ENCODE peak calls at places on chromosomes 11 and 22, in six cellular contexts. Q is MM.1S, N is PC-9, Z is lower lobe of right lung, Y is H1, H is endothelial cell of umbilical vein. A is an unnamed sample.

GRCh38 chr11:96627379-96627778 is 237.6 kb downstream of the JRKL start:
- DNase-seq in Z (no peak), H (no peak), N (no peak), Y (no peak), Q (no peak), A (no peak)

GRCh38 chr22:44542561-44543222 is 44.7 kb upstream of the RTL6 start:
- DNase-seq in Q (no peak), N (no peak), Z (no peak), Y (no peak), H (no peak), A (no peak)

GRCh38 chr22:44819966-44820631 is 67.7 kb downstream of the ARHGAP8 start:
- DNase-seq in H (no peak), N (no peak), Q (no peak), Z (no peak), Y (no peak), A (no peak)

GRCh38 chr22:25896098-25896497 is 154.1 kb downstream of the MYO18B start:
- DNase-seq in Q (no peak), H (no peak), Z (no peak), N (no peak), Y (no peak), A (no peak)

GRCh38 chr11:85941380-85941973 is 86.3 kb downstream of the CCDC83 start:
- DNase-seq in Y (peak; percentile 29), Q (peak; percentile 52), Z (no peak), N (peak; percentile 22), H (peak; percentile 71), A (no peak)

GRCh38 chr22:34113381-34113780 is 193.1 kb upstream of the LARGE1 start:
- DNase-seq in H (no peak), Q (no peak), Y (no peak), Z (no peak), N (no peak), A (no peak)

GRCh38 chr11:61683961-61684869 is 4.0 kb downstream of the DAGLA start:
- DNase-seq in Y (no peak), H (no peak), Q (no peak), N (no peak), Z (no peak), A (peak; percentile 24)

GRCh38 chr22:38513063-38513462 is 7.0 kb upstream of the DDX17 start:
- DNase-seq in Q (peak; percentile 77), H (no peak), Z (no peak), Y (no peak), N (peak; percentile 18), A (peak; percentile 48)

GRCh38 chr11:133834399-133835257 is 10.7 kb downstream of the SPATA19 start:
- DNase-seq in H (peak; percentile 2), N (no peak), Q (no peak), Y (no peak), Z (no peak), A (no peak)

GRCh38 chr11:69948256-69949141 is 129.3 kb upstream of the FGF3 start:
- DNase-seq in Y (no peak), N (peak; percentile 96), Z (no peak), H (no peak), Q (no peak), A (no peak)

GRCh38 chr11:118883368-118884071 is at the start of gene CXCR5:
- DNase-seq in Q (no peak), Y (no peak), Z (no peak), H (no peak), N (no peak), A (peak; percentile 58)

GRCh38 chr11:45149483-45150056 is 3.1 kb downstream of the PRDM11 start:
- DNase-seq in H (no peak), N (no peak), Q (no peak), Y (no peak), Z (no peak), A (no peak)

GRCh38 chr11:66981976-66982578 is 7.0 kb downstream of the C11orf86 start:
- DNase-seq in N (peak; percentile 95), Q (peak; percentile 50), Y (no peak), H (peak; percentile 93), Z (peak; percentile 85), A (no peak)

GRCh38 chr11:40280161-40281054 is 1179.0 kb downstream of the LRRC4C start:
- DNase-seq in N (no peak), Y (no peak), Z (no peak), H (no peak), Q (no peak), A (no peak)

GRCh38 chr22:17281026-17281809 is 62.0 kb upstream of the ADA2 start:
- DNase-seq in Q (no peak), N (no peak), H (no peak), Y (no peak), Z (no peak), A (no peak)

GRCh38 chr11:71443736-71444410 is 4.3 kb downstream of the DHCR7 start:
- DNase-seq in Q (no peak), N (no peak), H (no peak), Y (no peak), Z (no peak), A (no peak)
- H3K4me3 ChIP-seq in Q (no peak overlapping the region), N (no peak overlapping the region), H (no peak overlapping the region), Y (no peak overlapping the region), Z (no peak overlapping the region), A (no peak overlapping the region)

GRCh38 chr11:46288451-46288850 is 11.0 kb downstream of the CREB3L1 start:
- DNase-seq in Q (no peak), Z (no peak), N (no peak), H (no peak), Y (no peak), A (no peak)

GRCh38 chr11:46290021-46290420 is 12.6 kb downstream of the CREB3L1 start:
- DNase-seq in H (no peak), N (no peak), Q (no peak), Y (no peak), Z (no peak), A (no peak)

GRCh38 chr11:46293066-46293465 is 15.6 kb downstream of the CREB3L1 start:
- DNase-seq in Q (no peak), N (no peak), Y (no peak), Z (no peak), H (no peak), A (no peak)

GRCh38 chr11:46291441-46292143 is 14.1 kb downstream of the CREB3L1 start:
- DNase-seq in N (no peak), H (no peak), Z (no peak), Q (no peak), Y (no peak), A (no peak)

DNA sequence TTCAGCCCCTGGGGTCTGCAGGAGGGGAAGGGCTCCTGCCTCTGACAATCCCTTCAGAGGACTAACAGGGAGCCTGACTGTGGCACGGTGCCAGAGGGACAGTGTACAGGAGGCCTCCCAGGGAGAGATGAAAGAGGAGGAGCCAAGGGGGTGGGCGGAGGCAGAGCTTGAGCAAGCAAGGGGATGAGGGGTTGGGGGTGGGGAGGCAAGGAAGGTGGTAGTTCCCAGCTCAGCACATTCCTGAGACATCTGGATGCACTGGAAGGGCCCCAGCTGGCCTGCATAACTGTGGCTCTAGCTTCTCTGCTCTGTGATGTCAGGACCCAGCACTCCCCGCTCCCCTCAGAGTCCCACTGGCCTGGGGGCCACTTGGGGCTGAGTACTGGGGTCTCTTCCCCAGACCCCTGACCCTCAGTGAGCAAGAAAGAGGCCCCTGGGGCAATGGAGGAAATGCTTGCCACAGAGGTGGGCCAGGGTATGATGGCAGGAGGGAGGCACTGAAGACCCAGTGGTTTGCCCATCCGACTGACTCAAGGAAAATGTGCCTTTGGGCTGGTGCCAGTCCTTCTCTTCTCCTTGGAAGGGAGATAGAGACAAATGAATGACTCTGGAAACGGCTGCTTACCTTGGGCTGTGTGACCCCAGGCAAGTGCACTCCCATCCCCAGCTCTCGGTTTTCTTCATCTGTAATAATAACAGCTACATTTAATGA is 13.3 kb downstream of the CREB3L1 start:
- DNase-seq in H (no peak), N (peak; percentile 74), Y (peak; percentile 77), Z (peak; percentile 84), Q (no peak), A (no peak)
- H3K9me3 ChIP-seq in H (no peaks in the 10 kb centered on the region), N (no peaks in the 10 kb centered on the region), Y (no peaks in the 10 kb centered on the region), Z (no peaks in the 10 kb centered on the region), Q (no peaks in the 10 kb centered on the region), A (no peaks in the 10 kb centered on the region)

GRCh38 chr11:75428989-75429640 is 3.9 kb downstream of the KLHL35 start:
- DNase-seq in Z (no peak), Q (no peak), H (no peak), N (no peak), Y (no peak), A (no peak)
- H3K4me3 ChIP-seq in Z (peak overlapping the region; percentile 54), Q (no peak overlapping the region), H (no peak overlapping the region), N (peak overlapping the region; percentile 57), Y (no peak overlapping the region), A (no peak overlapping the region)

GRCh38 chr11:91653091-91653754 is 571.4 kb upstream of the FAT3 start:
- DNase-seq in Z (no peak), H (no peak), Q (no peak), N (no peak), Y (no peak), A (no peak)
- H3K9me3 ChIP-seq in Z (no peaks in the 10 kb centered on the region), H (no peaks in the 10 kb centered on the region), Q (no peaks in the 10 kb centered on the region), N (no peaks in the 10 kb centered on the region), Y (no peaks in the 10 kb centered on the region), A (no peaks in the 10 kb centered on the region)

GRCh38 chr22:22815397-22816170 is 72.0 kb upstream of the IGLL5 start:
- DNase-seq in Z (no peak), N (no peak), Q (no peak), H (no peak), Y (no peak), A (peak; percentile 61)
- H3K4me3 ChIP-seq in Z (no peak overlapping the region), N (no peak overlapping the region), Q (no peak overlapping the region), H (no peak overlapping the region), Y (no peak overlapping the region), A (peak overlapping the region; percentile 9)

DNA sequence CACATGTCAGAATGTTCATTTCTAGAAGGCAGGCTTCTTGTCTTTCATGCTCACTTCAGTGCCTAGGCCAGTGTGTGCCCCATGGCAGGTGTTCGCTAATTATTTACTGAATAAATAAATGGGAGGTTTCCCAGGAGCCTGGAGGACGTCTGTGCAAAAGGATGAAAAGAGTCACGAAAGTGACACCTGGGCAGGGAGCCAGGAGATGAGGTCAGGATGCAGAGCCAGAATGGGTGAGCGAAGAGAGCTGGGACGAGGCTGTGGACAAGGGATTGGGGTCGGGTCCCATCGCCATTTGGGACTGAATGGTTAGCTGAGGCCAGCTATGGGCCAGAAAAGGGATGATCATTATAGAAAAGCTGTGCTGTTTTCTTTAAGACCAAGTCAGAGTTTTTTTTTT is 560.4 kb downstream of the TBC1D22A start:
- DNase-seq in Y (no peak), Z (no peak), Q (no peak), H (no peak), N (no peak), A (no peak)
- H3K9me3 ChIP-seq in Y (peaks cover 80% of the 10 kb centered on the region), Z (peaks cover 18% of the 10 kb centered on the region), Q (no peaks in the 10 kb centered on the region), H (no peaks in the 10 kb centered on the region), N (no peaks in the 10 kb centered on the region), A (peaks cover 4% of the 10 kb centered on the region)

DNA sequence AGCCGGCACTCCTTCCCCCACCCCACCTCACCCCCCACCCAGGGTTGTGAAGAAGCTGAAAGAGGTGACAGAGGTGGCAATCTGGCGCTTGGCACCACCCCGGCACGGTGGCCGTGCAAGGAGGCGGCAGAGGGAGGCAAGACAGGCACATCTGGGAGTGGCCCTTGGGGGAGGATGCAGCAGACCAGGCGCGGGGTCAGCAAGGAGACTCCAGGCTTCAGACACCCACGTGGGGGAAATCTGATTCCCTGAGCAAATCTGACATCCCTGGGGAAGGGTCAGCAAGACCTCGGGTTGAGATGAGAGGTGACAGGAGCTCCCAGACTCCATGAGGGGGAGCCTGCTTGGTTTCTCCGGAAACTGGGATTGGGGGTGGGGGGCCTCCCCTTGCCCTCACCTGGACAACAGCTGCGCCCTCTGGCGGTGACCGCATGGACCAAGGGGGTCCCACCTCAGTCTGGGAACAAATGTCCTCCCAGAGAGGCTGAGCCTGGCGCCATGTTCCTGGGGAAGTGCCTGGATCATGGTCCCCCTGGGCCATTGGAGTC is 4.0 kb upstream of the RCOR2 start:
- DNase-seq in H (no peak), Q (peak; percentile 14), N (no peak), Y (no peak), Z (no peak), A (no peak)
- H3K4me3 ChIP-seq in H (no peak overlapping the region), Q (no peak overlapping the region), N (no peak overlapping the region), Y (peak overlapping the region; percentile 62), Z (no peak overlapping the region), A (no peak overlapping the region)

A was measured in CD4-positive, CD25-positive, alpha-beta regulatory T cell.